ENCODE peak calls at places on chromosomes 13 and 19, in four cellular contexts. X is BJ, Y is body of pancreas, P is kidney epithelial cell. K is an unnamed sample.

GRCh38 chr13:111482126-111482525 is 161.7 kb downstream of the TEX29 start:
- DNase-seq in X (no peak), Y (no peak), P (no peak), K (no peak)

GRCh38 chr13:77360032-77360431 is 33.1 kb upstream of the MYCBP2 start:
- DNase-seq in X (no peak), Y (no peak), P (no peak), K (no peak)

GRCh38 chr13:50912851-50913250 is 3.3 kb downstream of the RNASEH2B start:
- DNase-seq in X (no peak), Y (no peak), P (no peak), K (no peak)

GRCh38 chr19:11519138-11519537 is 9.8 kb downstream of the ECSIT start:
- DNase-seq in X (no peak), Y (no peak), P (no peak), K (no peak)

GRCh38 chr13:44837250-44837649 is 152.0 kb downstream of the NUFIP1 start:
- DNase-seq in X (no peak), Y (no peak), P (no peak), K (no peak)

GRCh38 chr19:38635483-38636399 is 11.7 kb upstream of the ACTN4 start:
- DNase-seq in X (no peak), Y (no peak), P (no peak), K (no peak)

GRCh38 chr19:8585057-8585893 is 8.0 kb upstream of the MYO1F start:
- DNase-seq in X (no peak), Y (no peak), P (no peak), K (no peak)

GRCh38 chr13:52414963-52415362 is 9.0 kb upstream of the THSD1 start:
- DNase-seq in X (peak; percentile 12), Y (no peak), P (no peak), K (no peak)

GRCh38 chr19:14525729-14526128 is 3.7 kb upstream of the TECR start:
- DNase-seq in X (no peak), Y (no peak), P (no peak), K (no peak)

GRCh38 chr19:32294871-32295438 is 50.5 kb upstream of the ZNF507 start:
- DNase-seq in X (no peak), Y (no peak), P (no peak), K (no peak)

GRCh38 chr13:24512208-24513068 is at the start of gene PARP4:
- DNase-seq in X (peak; percentile 50), Y (peak; percentile 85), P (peak; percentile 81), K (peak; percentile 53)
- H3K4me3 ChIP-seq in X (peak within 1 kb of the TSS; percentile 97), Y (peak within 1 kb of the TSS; percentile 48), P (peak within 1 kb of the TSS; percentile 76), K (peak within 1 kb of the TSS; percentile 85)

GRCh38 chr19:41218249-41218614 is 791 bp upstream of the AXL start:
- DNase-seq in X (no peak), Y (no peak), P (no peak), K (no peak)
- H3K4me3 ChIP-seq in X (peak overlapping the region; percentile 83), Y (no peak overlapping the region), P (no peak overlapping the region), K (peak overlapping the region; percentile 86)

GRCh38 chr19:1856345-1856697 is 7.1 kb downstream of the KLF16 start:
- DNase-seq in X (no peak), Y (no peak), P (no peak), K (no peak)

GRCh38 chr19:1855040-1855827 is 7.0 kb upstream of the REXO1 start:
- DNase-seq in X (peak; percentile 57), Y (peak; percentile 81), P (no peak), K (peak; percentile 54)

GRCh38 chr19:1856698-1857603 is 6.4 kb downstream of the KLF16 start:
- DNase-seq in X (peak; percentile 24), Y (peak; percentile 86), P (no peak), K (no peak)

GRCh38 chr19:1854542-1855039 is 6.3 kb upstream of the REXO1 start:
- DNase-seq in X (no peak), Y (no peak), P (no peak), K (no peak)

GRCh38 chr19:1855828-1856255 is 7.5 kb downstream of the KLF16 start:
- DNase-seq in X (no peak), Y (no peak), P (no peak), K (no peak)
- H3K4me3 ChIP-seq in X (peak overlapping the region; percentile 48), Y (no peak overlapping the region), P (peak overlapping the region; percentile 12), K (peak overlapping the region; percentile 43)

GRCh38 chr13:40779049-40779448 is 8.1 kb upstream of the MRPS31 start:
- DNase-seq in X (no peak), Y (no peak), P (no peak), K (no peak)

GRCh38 chr13:40776232-40776631 is 5.2 kb upstream of the MRPS31 start:
- DNase-seq in X (no peak), Y (no peak), P (no peak), K (no peak)

GRCh38 chr13:40776681-40777165 is 5.7 kb upstream of the MRPS31 start:
- DNase-seq in X (no peak), Y (no peak), P (no peak), K (no peak)

GRCh38 chr13:40777957-40778235 is 6.9 kb upstream of the MRPS31 start:
- DNase-seq in X (no peak), Y (no peak), P (no peak), K (no peak)

DNA sequence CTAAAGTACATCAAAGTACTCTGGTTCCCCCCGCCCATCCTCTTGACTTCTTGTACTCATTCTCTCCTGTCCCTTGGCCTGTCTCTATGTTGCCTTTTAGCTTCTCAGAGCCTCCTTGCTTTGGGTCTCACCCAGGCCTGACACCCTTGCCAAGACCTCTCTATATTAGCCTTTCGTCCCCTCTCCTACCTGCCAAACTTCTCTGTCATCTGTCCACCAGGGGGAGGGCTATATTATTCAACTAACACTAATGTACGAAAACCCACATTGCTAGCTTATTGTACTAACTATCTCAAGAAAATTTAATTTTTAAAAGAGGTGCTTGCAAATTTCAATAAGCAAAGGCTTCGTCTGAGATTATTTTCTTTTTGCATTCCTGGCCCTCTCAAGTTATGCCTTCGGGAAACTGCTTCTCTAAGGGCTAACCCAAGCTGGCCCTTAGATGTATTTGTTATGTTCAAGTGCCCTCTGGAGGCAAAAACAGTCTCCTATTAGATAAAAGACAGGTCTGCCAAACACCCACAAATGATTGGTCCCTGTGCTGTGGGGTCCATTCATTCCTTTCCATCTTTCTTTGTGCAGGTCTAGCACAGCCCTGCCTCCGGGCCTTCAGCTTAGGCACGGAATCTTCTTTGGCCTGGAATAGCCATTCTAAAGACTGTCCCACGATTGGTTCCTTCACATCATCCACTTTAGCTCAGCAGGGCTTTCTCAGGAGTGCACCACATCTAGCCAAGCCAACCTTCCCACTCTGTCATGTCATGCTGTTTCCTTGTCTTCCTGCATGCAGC is 6.4 kb upstream of the MRPS31 start:
- DNase-seq in X (no peak), Y (peak; percentile 62), P (no peak), K (no peak)
- H3K4me3 ChIP-seq in X (no peak overlapping the region), Y (no peak overlapping the region), P (peak overlapping the region; percentile 5), K (no peak overlapping the region)

DNA sequence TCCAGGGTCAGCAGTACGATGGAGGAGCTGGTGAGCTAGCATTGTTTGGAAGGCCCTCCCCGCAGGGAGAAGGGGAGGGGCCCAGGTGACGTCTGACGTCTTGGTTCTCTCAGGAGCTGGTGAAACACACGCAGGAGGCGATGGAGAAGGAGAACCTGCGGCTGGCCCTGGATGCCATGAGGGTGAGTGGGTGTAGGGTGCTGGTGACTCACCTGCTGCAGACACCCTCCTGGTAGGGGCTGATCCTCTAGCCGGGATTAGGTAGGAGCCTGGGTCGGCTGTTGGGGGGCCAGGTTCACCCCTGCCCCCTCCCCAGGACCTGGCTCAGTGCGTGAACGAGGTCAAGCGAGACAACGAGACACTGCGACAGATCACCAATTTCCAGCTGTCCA is 55.8 kb downstream of the VAV1 start:
- DNase-seq in X (no peak), Y (no peak), P (peak; percentile 48), K (no peak)
- H3K4me3 ChIP-seq in X (no peak overlapping the region), Y (no peak overlapping the region), P (no peak overlapping the region), K (no peak overlapping the region)

GRCh38 chr19:17109300-17109699 is 33.7 kb downstream of the MYO9B start:
- DNase-seq in X (no peak), Y (no peak), P (no peak), K (no peak)
- H3K4me3 ChIP-seq in X (no peak overlapping the region), Y (no peak overlapping the region), P (no peak overlapping the region), K (no peak overlapping the region)

DNA sequence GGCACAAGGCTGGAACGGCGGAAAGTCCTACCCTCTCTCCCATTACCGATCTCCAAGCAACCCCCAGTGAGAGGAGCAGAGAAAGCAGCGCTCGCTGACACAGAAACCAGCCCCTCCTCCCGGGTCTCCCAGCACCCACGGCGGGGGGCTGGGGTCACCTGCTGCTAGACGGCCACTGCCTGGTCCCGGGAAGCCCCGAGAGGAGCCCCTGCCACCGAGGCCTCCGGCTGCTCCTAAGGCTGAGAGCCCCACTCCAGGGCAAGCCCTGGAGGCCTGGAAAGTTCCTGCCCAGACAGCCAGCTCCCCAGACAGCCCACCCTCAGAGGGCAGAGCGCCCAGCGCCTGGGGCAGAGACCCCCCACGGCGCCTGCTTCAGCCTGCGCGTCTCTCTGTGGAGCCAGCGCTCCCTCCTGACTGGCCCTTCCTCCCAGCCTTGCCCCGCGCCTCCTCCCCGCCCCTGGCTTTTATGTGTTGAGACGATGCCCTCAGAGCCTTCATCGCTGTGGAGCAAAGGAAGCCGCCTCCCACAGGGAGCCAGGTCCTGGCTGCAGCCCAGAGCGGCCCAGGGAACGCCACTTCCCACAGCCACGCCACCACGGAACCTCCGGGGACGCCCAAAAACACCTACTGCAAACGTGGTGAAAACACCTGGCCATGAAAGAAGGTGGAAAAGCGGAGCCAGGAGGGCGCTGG is 51.1 kb downstream of the MLLT1 start:
- DNase-seq in X (no peak), Y (no peak), P (no peak), K (no peak)
- H3K4me3 ChIP-seq in X (no peak overlapping the region), Y (no peak overlapping the region), P (no peak overlapping the region), K (no peak overlapping the region)

GRCh38 chr19:55085923-55086715 is 10.4 kb downstream of the EPS8L1 start:
- DNase-seq in X (no peak), Y (no peak), P (no peak), K (no peak)

GRCh38 chr19:55088021-55088451 is 12.4 kb downstream of the EPS8L1 start:
- DNase-seq in X (no peak), Y (no peak), P (no peak), K (no peak)

GRCh38 chr19:55086730-55087541 is 11.3 kb downstream of the EPS8L1 start:
- DNase-seq in X (peak; percentile 66), Y (peak; percentile 81), P (peak; percentile 80), K (peak; percentile 76)

GRCh38 chr19:55088543-55089265 is 13.0 kb downstream of the EPS8L1 start:
- DNase-seq in X (no peak), Y (peak; percentile 82), P (no peak), K (no peak)

GRCh38 chr19:55087542-55087935 is 11.9 kb downstream of the EPS8L1 start:
- DNase-seq in X (no peak), Y (no peak), P (no peak), K (no peak)
- H3K4me3 ChIP-seq in X (peak overlapping the region; percentile 52), Y (no peak overlapping the region), P (peak overlapping the region; percentile 36), K (peak overlapping the region; percentile 58)

K was measured in skeletal muscle cell.